ENCODE peak calls at places on chromosomes 16 and 17, in five cellular contexts. W is T-helper 1 cell; F is A673; C is right atrium auricular region; M is CD4-positive, alpha-beta T cell. B is an unnamed sample.

GRCh38 chr16:65933703-65934102 is 432.8 kb upstream of the CDH5 start:
- DNase-seq in W (no peak), F (no peak), C (no peak), M (no peak), B (no peak)

GRCh38 chr17:80421381-80422090 is 6.6 kb downstream of the ENDOV start:
- DNase-seq in W (no peak), F (no peak), C (no peak), M (no peak), B (no peak)

GRCh38 chr16:77744136-77744535 is 21.8 kb downstream of the NUDT7 start:
- DNase-seq in W (no peak), F (no peak), C (no peak), M (no peak), B (no peak)

GRCh38 chr16:89330177-89330856 is 112.8 kb downstream of the ZNF778 start:
- DNase-seq in W (peak; percentile 49), F (no peak), C (no peak), M (no peak), B (no peak)

GRCh38 chr17:64505320-64506200 is 529 bp downstream of the DDX5 start:
- DNase-seq in W (peak; percentile 83), F (peak; percentile 90), C (peak; percentile 92), M (peak; percentile 83), B (peak; percentile 75)

GRCh38 chr17:45954914-45955313 is 44.1 kb upstream of the STH start:
- DNase-seq in W (no peak), F (no peak), C (no peak), M (no peak), B (no peak)

GRCh38 chr16:88807626-88808453 is 3.9 kb downstream of the APRT start:
- DNase-seq in W (no peak), F (no peak), C (no peak), M (no peak), B (no peak)

GRCh38 chr17:37650419-37651003 is 7.3 kb upstream of the DDX52 start:
- DNase-seq in W (no peak), F (no peak), C (no peak), M (no peak), B (no peak)

GRCh38 chr17:79332011-79332410 is 257.4 kb downstream of the ENGASE start:
- DNase-seq in W (no peak), F (no peak), C (no peak), M (no peak), B (no peak)

GRCh38 chr16:29809850-29810698 is 1.9 kb upstream of the PRRT2 start:
- DNase-seq in W (no peak), F (peak; percentile 74), C (no peak), M (no peak), B (no peak)

GRCh38 chr16:56424791-56425438 is 430 bp downstream of the AMFR start:
- DNase-seq in W (peak; percentile 17), F (peak; percentile 54), C (no peak), M (peak; percentile 7), B (peak; percentile 29)

GRCh38 chr17:79977161-79977631 is 58.5 kb downstream of the TBC1D16 start:
- DNase-seq in W (no peak), F (no peak), C (no peak), M (no peak), B (no peak)

GRCh38 chr17:78706271-78706915 is 75.7 kb downstream of the CYTH1 start:
- DNase-seq in W (no peak), F (no peak), C (no peak), M (no peak), B (no peak)

GRCh38 chr16:67934306-67935095 is 2.1 kb downstream of the PSMB10 start:
- DNase-seq in W (no peak), F (no peak), C (no peak), M (no peak), B (no peak)

GRCh38 chr16:88479795-88480760 is 27.0 kb downstream of the ZFPM1 start:
- DNase-seq in W (no peak), F (no peak), C (no peak), M (peak; percentile 26), B (no peak)

B was measured in activated T-helper 9 cell treated with anti-CD3 and anti-CD28 coated beads, Interleukin-2, amount 50 U/mL, for 16 hours.